ENCODE peak calls at places on chromosome 22, in four cellular contexts. G, X, Q and T are unnamed samples.

GRCh38 chr22:47354668-47355387 is 592.4 kb downstream of the TBC1D22A start:
- DNase-seq in G (no peak), X (no peak), Q (no peak), T (no peak)

GRCh38 chr22:44703269-44703870 is 1.4 kb downstream of the PRR5 start:
- DNase-seq in G (no peak), X (no peak), Q (no peak), T (no peak)

GRCh38 chr22:49694462-49695260 is 133.0 kb downstream of the BRD1 start:
- DNase-seq in G (no peak), X (no peak), Q (no peak), T (no peak)

GRCh38 chr22:46007003-46007847 is 30.3 kb upstream of the WNT7B start:
- DNase-seq in G (no peak), X (no peak), Q (peak; percentile 74), T (no peak)

GRCh38 chr22:38233427-38233826 is 31.6 kb downstream of the MAFF start:
- DNase-seq in G (no peak), X (no peak), Q (no peak), T (no peak)

GRCh38 chr22:39383841-39384625 is 15.5 kb upstream of the TAB1 start:
- DNase-seq in G (no peak), X (no peak), Q (no peak), T (no peak)

GRCh38 chr22:45585437-45585755 is 82.7 kb downstream of the FBLN1 start:
- DNase-seq in G (peak; percentile 13), X (no peak), Q (no peak), T (no peak)

GRCh38 chr22:44925465-44926123 is 84.2 kb downstream of the PHF21B start:
- DNase-seq in G (no peak), X (no peak), Q (no peak), T (no peak)

GRCh38 chr22:36486619-36487384 is 5.4 kb upstream of the TXN2 start:
- DNase-seq in G (no peak), X (peak; percentile 53), Q (no peak), T (no peak)

GRCh38 chr22:25942989-25943411 is 201.0 kb downstream of the MYO18B start:
- DNase-seq in G (no peak), X (no peak), Q (no peak), T (no peak)

GRCh38 chr22:37276771-37277170 is 5.5 kb upstream of the CYTH4 start:
- DNase-seq in G (peak; percentile 49), X (no peak), Q (no peak), T (no peak)

GRCh38 chr22:35399114-35399677 is 744 bp upstream of the MCM5 start:
- DNase-seq in G (no peak), X (no peak), Q (no peak), T (no peak)

GRCh38 chr22:23068096-23068831 is 2.1 kb upstream of the GNAZ start:
- DNase-seq in G (peak; percentile 47), X (no peak), Q (no peak), T (no peak)

GRCh38 chr22:45504703-45505341 is 2.1 kb downstream of the FBLN1 start:
- DNase-seq in G (no peak), X (no peak), Q (no peak), T (no peak)

GRCh38 chr22:16563555-16564520 is 28.8 kb downstream of the CCT8L2 start:
- DNase-seq in G (no peak), X (no peak), Q (no peak), T (no peak)

GRCh38 chr22:34105461-34106062 is 185.3 kb upstream of the LARGE1 start:
- DNase-seq in G (no peak), X (peak; percentile 31), Q (no peak), T (no peak)

GRCh38 chr22:45192701-45193187 is 29.0 kb downstream of the NUP50 start:
- DNase-seq in G (peak; percentile 42), X (peak; percentile 63), Q (no peak), T (no peak)

GRCh38 chr22:43467171-43467570 is 55.4 kb downstream of the MPPED1 start:
- DNase-seq in G (no peak), X (no peak), Q (no peak), T (no peak)

GRCh38 chr22:29727248-29727551 is 7.4 kb downstream of the CABP7 start:
- DNase-seq in G (peak; percentile 87), X (peak; percentile 33), Q (no peak), T (no peak)
- TF ChIP-seq CTCF in G (peak; percentile 28), X (peak; percentile 79), Q (no peak), T (no peak)

GRCh38 chr22:48448821-48449220 is 1378.9 kb downstream of the BRD1 start:
- DNase-seq in G (no peak), X (no peak), Q (no peak), T (no peak)
- H3K4me1 ChIP-seq in G (no peaks in the 10 kb centered on the region), X (no peaks in the 10 kb centered on the region), Q (no peaks in the 10 kb centered on the region), T (no peaks in the 10 kb centered on the region)

DNA sequence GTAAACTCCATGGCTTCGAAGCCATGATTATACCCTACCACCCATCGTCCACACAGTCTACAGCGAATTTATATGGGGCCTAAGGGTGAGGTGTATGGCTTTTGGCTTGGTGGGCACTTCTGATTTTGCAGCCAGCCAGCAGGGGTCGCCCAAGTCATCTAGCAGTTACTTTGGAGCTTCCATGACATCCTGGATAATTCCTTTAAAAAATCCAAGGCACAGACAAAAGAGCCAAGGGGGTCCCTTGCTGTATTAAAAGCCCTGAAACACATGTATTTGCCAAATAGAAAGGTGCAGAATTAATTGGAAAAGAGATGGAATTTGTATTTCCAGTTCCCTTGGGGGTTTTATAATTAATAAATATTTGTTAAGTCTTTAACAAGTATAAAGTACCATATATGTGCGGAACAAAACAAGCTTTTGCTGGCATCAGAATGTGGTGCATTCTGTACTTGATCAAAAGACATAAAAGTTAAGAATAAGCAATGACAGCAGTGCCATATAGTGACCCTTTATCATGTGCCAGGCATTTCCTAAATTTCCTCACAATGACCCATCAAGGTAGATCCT is 132.8 kb upstream of the PITPNB start:
- DNase-seq in G (peak; percentile 41), X (peak; percentile 43), Q (peak; percentile 29), T (peak; percentile 18)
- TF ChIP-seq TCF7L2 in G (no peak), X (no peak), Q (no peak), T (no peak)

GRCh38 chr22:20062766-20063083 is 17.3 kb upstream of the DGCR8 start:
- DNase-seq in G (no peak), X (no peak), Q (peak; percentile 29), T (no peak)

GRCh38 chr22:20058989-20059770 is 20.9 kb upstream of the DGCR8 start:
- DNase-seq in G (peak; percentile 73), X (no peak), Q (no peak), T (no peak)

GRCh38 chr22:20061481-20061861 is 18.6 kb upstream of the DGCR8 start:
- DNase-seq in G (no peak), X (no peak), Q (no peak), T (no peak)

GRCh38 chr22:20062043-20062765 is 17.8 kb upstream of the DGCR8 start:
- DNase-seq in G (no peak), X (no peak), Q (no peak), T (no peak)

GRCh38 chr22:20060700-20061480 is 19.2 kb upstream of the DGCR8 start:
- DNase-seq in G (no peak), X (no peak), Q (no peak), T (no peak)
- TF ChIP-seq CTCF in G (peak; percentile 64), X (peak; percentile 44), Q (peak; percentile 51), T (no peak)